ENCODE peak calls at places on chromosomes 13 and 19, in four cellular contexts. S is Right ventricle myocardium inferior; Y is Right ventricle myocardium superior; Q is stimulated activated effector memory CD8-positive, alpha-beta T cell treated with anti-CD3 and anti-CD28 coated beads, Interleukin-12 subunit alpha, Interleukin-12 subunit beta, amount 100 ng/mL, for 72 hours. G is an unnamed sample.

GRCh38 chr19:57830071-57830602 is at the start of gene ZNF587B:
- ATAC-seq in S (peak; percentile 90), Y (peak; percentile 92), Q (no peak), G (no peak)

GRCh38 chr13:29884671-29885424 is 34.4 kb upstream of the UBL3 start:
- ATAC-seq in Q (no peak), Y (no peak), S (no peak), G (no peak)

GRCh38 chr13:91417660-91418325 is 19.4 kb downstream of the GPC5 start:
- ATAC-seq in S (no peak), Q (peak; percentile 55), Y (no peak), G (no peak)

GRCh38 chr19:45955905-45956608 is 17.6 kb downstream of the NOVA2 start:
- ATAC-seq in S (peak; percentile 66), Y (peak; percentile 60), Q (no peak), G (no peak)

GRCh38 chr13:27915301-27916207 is 4.2 kb upstream of the PDX1 start:
- ATAC-seq in S (no peak), Y (no peak), Q (peak; percentile 16), G (no peak)

GRCh38 chr13:43113603-43114002 is 90.2 kb downstream of the DNAJC15 start:
- ATAC-seq in S (no peak), Y (no peak), Q (no peak), G (no peak)

GRCh38 chr19:42292042-42292960 is 9.6 kb upstream of the PRR19 start:
- ATAC-seq in Q (no peak), Y (no peak), S (no peak), G (no peak)

GRCh38 chr13:44680746-44681355 is 104.7 kb upstream of the TSC22D1 start:
- ATAC-seq in Q (no peak), Y (no peak), S (no peak), G (peak; percentile 32)

GRCh38 chr13:39263033-39263432 is 224.8 kb downstream of the NHLRC3 start:
- ATAC-seq in Q (peak; percentile 77), S (peak; percentile 88), Y (peak; percentile 84), G (peak; percentile 74)

GRCh38 chr19:23440791-23441190 is 45.5 kb upstream of the ZNF91 start:
- ATAC-seq in Q (no peak), S (no peak), Y (no peak), G (no peak)

GRCh38 chr13:39892731-39893293 is 237.3 kb downstream of the COG6 start:
- ATAC-seq in Q (peak; percentile 36), S (peak; percentile 84), Y (peak; percentile 85), G (peak; percentile 75)

GRCh38 chr13:38888309-38888708 is 102.3 kb downstream of the STOML3 start:
- ATAC-seq in S (no peak), Y (no peak), Q (peak; percentile 84), G (peak; percentile 81)

GRCh38 chr13:112700291-112701060 is 10.6 kb downstream of the ATP11A start:
- ATAC-seq in Q (no peak), S (peak; percentile 16), Y (peak; percentile 7), G (no peak)

GRCh38 chr19:13770013-13770635 is 4.1 kb upstream of the C19orf53 start:
- ATAC-seq in Y (no peak), S (no peak), Q (no peak), G (no peak)

GRCh38 chr19:8208710-8209110 is 460 bp upstream of the CERS4 start:
- ATAC-seq in Y (no peak), S (peak; percentile 61), Q (peak; percentile 1), G (peak; percentile 2)

GRCh38 chr19:38003427-38004099 is 96.6 kb downstream of the SIPA1L3 start:
- ATAC-seq in S (peak; percentile 4), Q (peak; percentile 82), Y (peak; percentile 40), G (peak; percentile 89)

G was measured in activated T-helper 17 cell treated with anti-CD3 and anti-CD28 coated beads, Interleukin-2, amount 50 U/mL, for 72 hours.